ENCODE peak calls at places on chromosomes 3 and 15, in ten cellular contexts. O, J, W, Z, G, B, N, U, D and M are unnamed samples.

GRCh38 chr3:198025644-198026043 is 65.6 kb downstream of the LMLN start:
- DNase-seq in W (no peak), D (no peak), G (no peak), Z (no peak), J (no peak), B (no peak), N (no peak), U (no peak), O (no peak), M (no peak)

GRCh38 chr3:27138562-27138961 is 230.6 kb downstream of the NEK10 start:
- DNase-seq in J (no peak), N (no peak), U (no peak), G (no peak), D (no peak), O (no peak), W (no peak), Z (no peak), B (no peak), M (no peak)

GRCh38 chr15:20271647-20272046 is 270.0 kb downstream of the GOLGA6L6 start:
- DNase-seq in D (no peak), U (no peak), G (no peak), N (no peak), Z (no peak), O (no peak), W (no peak), J (no peak), B (no peak), M (no peak)

GRCh38 chr3:71732637-71733036 is 7.4 kb upstream of the EIF4E3 start:
- DNase-seq in J (no peak), G (no peak), U (no peak), O (no peak), N (no peak), B (no peak), Z (no peak), D (no peak), W (no peak), M (no peak)

GRCh38 chr3:197880361-197881339 is 69.3 kb upstream of the RPL35A start:
- DNase-seq in N (no peak), D (no peak), G (no peak), B (no peak), Z (no peak), W (no peak), U (no peak), J (no peak), O (no peak), M (no peak)

GRCh38 chr15:97977734-97978133 is 17.2 kb downstream of the ARRDC4 start:
- DNase-seq in N (no peak), O (no peak), B (no peak), D (no peak), U (peak; percentile 54), Z (no peak), G (no peak), W (no peak), J (no peak), M (no peak)

GRCh38 chr3:48400824-48401433 is 28.9 kb downstream of the FBXW12 start:
- DNase-seq in G (peak; percentile 57), O (peak; percentile 78), W (peak; percentile 76), N (peak; percentile 50), J (peak; percentile 60), Z (peak; percentile 49), U (peak; percentile 73), B (no peak), D (peak; percentile 69), M (no peak)

GRCh38 chr15:92224843-92225242 is 168.8 kb upstream of the ST8SIA2 start:
- DNase-seq in W (no peak), D (no peak), Z (no peak), G (no peak), J (no peak), N (no peak), O (no peak), B (no peak), U (no peak), M (no peak)

GRCh38 chr3:146953523-146954125 is 348.5 kb upstream of the PLSCR5 start:
- DNase-seq in W (peak; percentile 1), Z (no peak), U (peak; percentile 45), N (no peak), B (no peak), O (peak; percentile 6), J (no peak), D (no peak), G (no peak), M (no peak)

GRCh38 chr3:175746308-175746707 is 887.2 kb downstream of the NAALADL2 start:
- DNase-seq in W (no peak), N (no peak), O (no peak), D (no peak), J (no peak), U (no peak), Z (no peak), B (no peak), G (no peak), M (no peak)

GRCh38 chr3:177597325-177598109 is 400.2 kb upstream of the TBL1XR1 start:
- DNase-seq in B (no peak), W (no peak), J (no peak), G (no peak), N (no peak), Z (peak; percentile 62), U (no peak), O (peak; percentile 66), D (peak; percentile 7), M (peak; percentile 80)

GRCh38 chr3:123375014-123375940 is 73.6 kb downstream of the ADCY5 start:
- DNase-seq in D (no peak), B (no peak), O (no peak), W (peak; percentile 39), J (no peak), G (no peak), N (no peak), U (peak; percentile 92), Z (no peak), M (no peak)

GRCh38 chr3:141669434-141669833 is 68.7 kb upstream of the RNF7 start:
- DNase-seq in B (no peak), N (no peak), U (no peak), Z (no peak), O (no peak), J (no peak), D (no peak), G (no peak), W (no peak), M (no peak)

GRCh38 chr15:100060276-100060926 is 281.4 kb downstream of the ADAMTS17 start:
- DNase-seq in W (no peak), D (no peak), B (no peak), N (no peak), G (no peak), U (no peak), J (no peak), O (no peak), Z (no peak), M (no peak)

GRCh38 chr15:84638103-84638502 is 16.0 kb downstream of the WDR73 start:
- DNase-seq in D (no peak), B (no peak), W (peak; percentile 37), J (peak; percentile 12), N (no peak), Z (no peak), U (peak; percentile 36), O (no peak), G (no peak), M (no peak)

GRCh38 chr3:152384412-152384811 is 115.7 kb downstream of the MBNL1 start:
- DNase-seq in J (no peak), D (no peak), O (no peak), U (no peak), N (no peak), G (no peak), W (no peak), B (no peak), Z (no peak), M (no peak)

GRCh38 chr3:127738192-127738840 is 65.6 kb downstream of the ABTB1 start:
- DNase-seq in Z (no peak), G (no peak), N (no peak), W (no peak), J (peak; percentile 39), O (peak; percentile 26), U (peak; percentile 48), D (no peak), B (no peak), M (no peak)

GRCh38 chr3:169305460-169305859 is 358.1 kb downstream of the MECOM start:
- DNase-seq in U (no peak), W (no peak), O (no peak), N (no peak), J (no peak), Z (no peak), G (no peak), B (no peak), D (no peak), M (no peak)

GRCh38 chr3:113268917-113269316 is 57.6 kb downstream of the BOC start:
- DNase-seq in Z (no peak), N (no peak), G (no peak), D (no peak), W (peak; percentile 37), J (no peak), B (no peak), U (peak; percentile 19), O (no peak), M (no peak)

GRCh38 chr3:58536501-58537411 is at the start of gene ACOX2:
- DNase-seq in N (no peak), D (no peak), O (peak; percentile 84), J (no peak), W (no peak), Z (peak; percentile 80), B (peak; percentile 89), G (no peak), U (no peak), M (no peak)

GRCh38 chr3:160135850-160136249 is 89.4 kb upstream of the C3orf80 start:
- DNase-seq in B (no peak), N (no peak), W (no peak), O (no peak), U (no peak), Z (no peak), D (no peak), G (no peak), J (no peak), M (no peak)

GRCh38 chr3:8729479-8729878 is 4.1 kb upstream of the CAV3 start:
- DNase-seq in B (no peak), O (no peak), G (no peak), W (no peak), U (no peak), Z (no peak), J (no peak), D (no peak), N (no peak), M (no peak)

GRCh38 chr3:10242182-10243065 is 5.8 kb upstream of the TATDN2 start:
- DNase-seq in O (peak; percentile 65), B (no peak), N (peak; percentile 74), D (no peak), G (peak; percentile 70), W (no peak), U (no peak), J (peak; percentile 49), Z (peak; percentile 69), M (no peak)

GRCh38 chr15:38229700-38230099 is 22.9 kb upstream of the SPRED1 start:
- DNase-seq in D (no peak), G (no peak), Z (no peak), W (no peak), B (no peak), O (no peak), U (no peak), N (no peak), J (no peak), M (no peak)

GRCh38 chr3:138435840-138436239 is 1.4 kb downstream of the ESYT3 start:
- DNase-seq in W (no peak), N (no peak), Z (no peak), B (no peak), J (no peak), U (no peak), G (no peak), D (no peak), O (no peak), M (no peak)

GRCh38 chr15:63140936-63141335 is 16.3 kb downstream of the RPS27L start:
- DNase-seq in J (no peak), O (no peak), D (no peak), Z (no peak), B (no peak), N (no peak), G (no peak), U (no peak), W (no peak), M (no peak)

GRCh38 chr15:61831505-61831921 is 228.7 kb downstream of the VPS13C start:
- DNase-seq in O (no peak), J (no peak), W (peak; percentile 53), U (no peak), D (no peak), G (no peak), Z (no peak), N (no peak), B (no peak), M (no peak)